ENCODE peak calls at places on chromosome X, in ten cellular contexts. Z is SK-N-SH; I is endothelial cell; J is tibial nerve; S is ovary; U is choroid plexus epithelial cell; W is psoas muscle; V is GM06990; F is WTC11; Y is CD4-positive, alpha-beta T cell. R is an unnamed sample.

GRCh38 chrX:11241720-11242119 is 51.5 kb upstream of the AMELX start:
- DNase-seq in V (no peak), I (no peak), Z (no peak), W (no peak), S (no peak), Y (no peak), F (no peak), U (no peak), J (no peak), R (no peak)

GRCh38 chrX:139204576-139204902 is 326.0 kb upstream of the F9 start:
- DNase-seq in I (no peak), U (no peak), Y (no peak), Z (no peak), V (no peak), J (no peak), F (no peak), S (no peak), W (no peak), R (no peak)

GRCh38 chrX:85836868-85837267 is 210.5 kb downstream of the CHM start:
- DNase-seq in Y (no peak), V (no peak), F (no peak), I (no peak), U (no peak), J (no peak), S (no peak), W (no peak), Z (no peak), R (no peak)

GRCh38 chrX:105226499-105226898 is 6.0 kb upstream of the TEX13A start:
- DNase-seq in Z (no peak), Y (no peak), V (no peak), J (no peak), S (no peak), I (no peak), F (peak; percentile 15), U (no peak), W (no peak), R (no peak)

GRCh38 chrX:96820935-96821334 is 62.8 kb upstream of the RPA4 start:
- DNase-seq in S (no peak), Z (no peak), F (no peak), Y (no peak), U (no peak), W (no peak), I (no peak), J (no peak), V (no peak), R (no peak)

GRCh38 chrX:134374294-134374693 is 85.7 kb upstream of the HPRT1 start:
- DNase-seq in S (no peak), Y (no peak), J (no peak), Z (no peak), V (no peak), U (peak; percentile 16), F (no peak), W (no peak), I (no peak), R (no peak)

GRCh38 chrX:104195013-104195412 is 28.8 kb downstream of the FAM199X start:
- DNase-seq in I (no peak), Y (no peak), Z (no peak), V (no peak), U (no peak), S (no peak), F (no peak), W (no peak), J (no peak), R (no peak)

GRCh38 chrX:68889244-68889643 is 60.4 kb downstream of the EFNB1 start:
- DNase-seq in U (no peak), V (no peak), I (no peak), Z (no peak), F (no peak), J (no peak), W (no peak), Y (no peak), S (no peak), R (no peak)

GRCh38 chrX:109732319-109732779 is 708 bp downstream of the ACSL4 start:
- DNase-seq in Z (peak; percentile 35), Y (no peak), S (no peak), W (no peak), F (no peak), J (no peak), U (peak; percentile 70), V (peak; percentile 30), I (peak; percentile 6), R (no peak)

GRCh38 chrX:7614616-7615015 is 228.4 kb upstream of the VCX start:
- DNase-seq in F (no peak), U (no peak), Z (no peak), V (no peak), J (no peak), W (no peak), I (no peak), Y (no peak), S (no peak), R (no peak)

GRCh38 chrX:97057349-97057909 is 173.7 kb downstream of the RPA4 start:
- DNase-seq in Z (no peak), W (no peak), Y (no peak), J (no peak), U (no peak), F (no peak), S (no peak), V (no peak), I (no peak), R (no peak)

GRCh38 chrX:16433021-16433420 is 216.9 kb upstream of the S100G start:
- DNase-seq in I (no peak), U (no peak), J (no peak), Z (no peak), V (no peak), S (no peak), W (no peak), F (no peak), Y (no peak), R (no peak)

GRCh38 chrX:68910743-68911142 is 81.9 kb downstream of the EFNB1 start:
- DNase-seq in J (no peak), I (no peak), Z (no peak), V (no peak), Y (no peak), S (no peak), U (no peak), F (no peak), W (no peak), R (no peak)

GRCh38 chrX:13891367-13892146 is 74.7 kb upstream of the GPM6B start:
- DNase-seq in V (no peak), S (no peak), J (no peak), Y (no peak), Z (no peak), F (no peak), W (no peak), I (no peak), U (no peak), R (no peak)

DNA sequence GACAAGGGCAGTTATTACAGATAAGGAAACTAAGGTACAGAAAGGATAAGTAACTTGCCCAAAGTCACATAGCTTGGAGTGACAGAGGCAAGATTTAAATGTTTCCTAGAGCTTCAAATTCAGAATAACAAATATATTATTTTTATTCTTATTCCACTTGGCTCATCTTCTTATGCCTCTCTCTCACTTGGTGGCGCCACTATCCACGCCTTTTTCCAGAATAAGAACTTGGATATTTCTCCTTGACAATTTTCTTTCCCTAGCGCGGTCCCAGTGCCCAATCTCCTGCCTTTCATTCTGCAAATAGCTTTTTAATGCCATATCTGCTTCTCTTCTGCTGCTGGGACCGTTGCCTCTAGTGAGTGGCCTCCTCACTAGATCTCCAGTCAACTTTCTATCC is 78.5 kb downstream of the MSN start:
- DNase-seq in J (no peak), S (no peak), W (no peak), Y (no peak), F (no peak), Z (no peak), V (no peak), I (no peak), U (peak; percentile 22), R (no peak)
- TF ChIP-seq CTCF in J (no peak), S (no peak), W (no peak), Y (no peak), F (no peak), Z (peak; percentile 39), V (no peak), I (no peak), U (peak; percentile 41), R (no peak)

GRCh38 chrX:27619459-27619858 is 29.3 kb downstream of the DCAF8L2 start:
- DNase-seq in J (no peak), Z (no peak), F (no peak), W (no peak), I (no peak), U (no peak), S (no peak), V (no peak), Y (no peak), R (no peak)

GRCh38 chrX:27622883-27623282 is 32.7 kb downstream of the DCAF8L2 start:
- DNase-seq in Z (no peak), U (no peak), J (no peak), I (no peak), S (no peak), Y (no peak), F (no peak), W (no peak), V (no peak), R (no peak)

DNA sequence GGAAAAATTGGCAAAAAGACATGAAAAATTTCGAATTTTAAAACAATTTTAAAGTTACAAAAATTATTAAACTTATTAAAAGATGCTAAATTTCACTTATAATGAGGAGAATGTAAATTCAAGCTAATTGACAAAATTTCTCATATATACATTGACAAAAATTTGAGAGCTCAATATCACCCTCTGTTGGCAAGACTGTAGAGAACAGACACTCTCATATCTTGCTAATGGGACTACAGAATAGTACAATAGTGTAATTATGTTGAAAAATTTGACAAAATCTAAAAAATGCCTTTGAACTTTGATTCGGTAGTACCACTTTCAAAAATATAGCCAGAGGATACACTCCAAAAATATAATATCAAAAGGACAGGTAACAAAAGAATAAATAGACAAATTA is 29.8 kb downstream of the DCAF8L2 start:
- DNase-seq in J (no peak), V (no peak), Y (no peak), S (no peak), W (no peak), F (no peak), I (no peak), U (peak; percentile 46), Z (no peak), R (no peak)
- TF ChIP-seq CTCF in J (no peak), V (peak; percentile 22), Y (no peak), S (no peak), W (no peak), F (no peak), I (peak; percentile 51), U (peak; percentile 50), Z (peak; percentile 68), R (no peak)

GRCh38 chrX:39871648-39872047 is 226.1 kb downstream of the BCOR start:
- DNase-seq in S (no peak), V (no peak), Y (no peak), Z (no peak), W (no peak), J (no peak), F (no peak), I (no peak), U (no peak), R (no peak)
- TF ChIP-seq CTCF in S (no peak), V (no peak), Y (no peak), Z (no peak), W (no peak), J (no peak), F (no peak), I (no peak), U (no peak), R (no peak)

DNA sequence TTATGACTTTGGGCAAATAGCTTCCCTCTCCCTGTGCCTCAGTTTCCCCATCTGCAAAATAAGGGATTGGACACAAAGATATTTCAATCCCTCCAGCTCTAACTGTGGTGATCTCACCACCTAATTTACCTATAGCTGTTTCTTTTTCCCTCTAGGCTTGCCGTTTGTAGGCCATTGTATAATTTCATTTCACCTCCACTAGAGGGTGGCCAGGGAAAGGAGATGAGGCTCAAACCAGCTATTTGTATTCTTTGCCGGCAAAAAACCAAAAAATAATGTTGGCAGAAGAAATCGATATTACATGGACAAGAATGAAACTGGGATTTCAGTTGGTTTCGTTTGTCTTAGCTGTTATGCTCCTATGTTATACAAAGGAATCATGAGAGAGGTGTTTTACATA is 36.1 kb upstream of the DOCK11 start:
- DNase-seq in Z (peak; percentile 43), W (no peak), S (no peak), J (peak; percentile 9), Y (no peak), U (peak; percentile 64), F (no peak), I (peak; percentile 4), V (no peak), R (no peak)
- TF ChIP-seq CTCF in Z (peak; percentile 70), W (peak; percentile 27), S (peak; percentile 37), J (peak; percentile 58), Y (peak; percentile 59), U (peak; percentile 69), F (no peak), I (peak; percentile 17), V (peak; percentile 56), R (peak; percentile 55)

R was measured in CD14-positive monocyte.